ENCODE peak calls at places on chromosomes 2 and 18, in six cellular contexts. One of them, this sample, is unnamed.

GRCh38 chr2:11563784-11564666 is 30.2 kb downstream of the GREB1 start:
- DNase-seq in HTR-8/SVneo: no peak
- DNase-seq in DMS53: no peak
- DNase-seq in M059J: no peak
- DNase-seq in germinal center: no peak
- DNase-seq in PC-3: no peak
- DNase-seq in this sample: no peak

GRCh38 chr2:26043862-26044736 is 10.2 kb downstream of the RAB10 start:
- DNase-seq in PC-3: no peak
- DNase-seq in germinal center: no peak
- DNase-seq in DMS53: no peak
- DNase-seq in M059J: peak; percentile 22
- DNase-seq in HTR-8/SVneo: no peak
- DNase-seq in this sample: peak; percentile 35

GRCh38 chr2:7707723-7708122 is 790.5 kb downstream of the RNF144A start:
- DNase-seq in germinal center: no peak
- DNase-seq in DMS53: no peak
- DNase-seq in PC-3: peak; percentile 94
- DNase-seq in M059J: peak; percentile 60
- DNase-seq in HTR-8/SVneo: peak; percentile 9
- DNase-seq in this sample: peak; percentile 32

GRCh38 chr2:2769481-2770431 is 438.7 kb upstream of the MYT1L start:
- DNase-seq in DMS53: no peak
- DNase-seq in HTR-8/SVneo: no peak
- DNase-seq in germinal center: no peak
- DNase-seq in PC-3: no peak
- DNase-seq in M059J: no peak
- DNase-seq in this sample: no peak

GRCh38 chr2:30225131-30225762 is 6.1 kb upstream of the LBH start:
- DNase-seq in germinal center: peak; percentile 67
- DNase-seq in DMS53: no peak
- DNase-seq in M059J: peak; percentile 74
- DNase-seq in PC-3: no peak
- DNase-seq in HTR-8/SVneo: peak; percentile 58
- DNase-seq in this sample: peak; percentile 61

GRCh38 chr2:121650554-121650930 is 1.3 kb upstream of the CLASP1 start:
- DNase-seq in DMS53: peak; percentile 48
- DNase-seq in M059J: peak; percentile 34
- DNase-seq in germinal center: peak; percentile 55
- DNase-seq in PC-3: no peak
- DNase-seq in HTR-8/SVneo: no peak
- DNase-seq in this sample: peak; percentile 35

GRCh38 chr2:138610201-138610945 is 108.8 kb downstream of the SPOPL start:
- DNase-seq in M059J: no peak
- DNase-seq in germinal center: no peak
- DNase-seq in HTR-8/SVneo: no peak
- DNase-seq in PC-3: no peak
- DNase-seq in DMS53: no peak
- DNase-seq in this sample: no peak

GRCh38 chr2:41990688-41991087 is 57.1 kb upstream of the PKDCC start:
- DNase-seq in HTR-8/SVneo: no peak
- DNase-seq in DMS53: no peak
- DNase-seq in PC-3: no peak
- DNase-seq in germinal center: no peak
- DNase-seq in M059J: no peak
- DNase-seq in this sample: no peak

GRCh38 chr2:42567806-42568429 is 514 bp upstream of the MTA3 start:
- DNase-seq in PC-3: no peak
- DNase-seq in HTR-8/SVneo: peak; percentile 24
- DNase-seq in M059J: no peak
- DNase-seq in germinal center: peak; percentile 92
- DNase-seq in DMS53: peak; percentile 52
- DNase-seq in this sample: no peak

GRCh38 chr2:238006500-238006899 is 39.7 kb downstream of the UBE2F start:
- DNase-seq in M059J: no peak
- DNase-seq in HTR-8/SVneo: no peak
- DNase-seq in germinal center: no peak
- DNase-seq in DMS53: no peak
- DNase-seq in PC-3: no peak
- DNase-seq in this sample: no peak

GRCh38 chr18:74353169-74353775 is 37.6 kb downstream of the C18orf63 start:
- DNase-seq in HTR-8/SVneo: peak; percentile 10
- DNase-seq in PC-3: peak; percentile 73
- DNase-seq in germinal center: peak; percentile 11
- DNase-seq in M059J: peak; percentile 60
- DNase-seq in DMS53: peak; percentile 91
- DNase-seq in this sample: peak; percentile 66

GRCh38 chr18:57523171-57523956 is 63.1 kb downstream of the FECH start:
- DNase-seq in HTR-8/SVneo: no peak
- DNase-seq in DMS53: no peak
- DNase-seq in PC-3: no peak
- DNase-seq in germinal center: no peak
- DNase-seq in M059J: no peak
- DNase-seq in this sample: no peak

This sample was measured in ACHN.